ENCODE peak calls at places on chromosomes 4 and X, in nine cellular contexts. W is PC-3, F is tibial artery, B is hepatocyte, Q is OCI-LY7, T is transverse colon, O is RWPE2, I is SK-N-SH, D is astrocyte. P is an unnamed sample.

GRCh38 chr4:48122756-48123155 is 11.3 kb downstream of the TXK start:
- DNase-seq in B (no peak), I (no peak), T (no peak), D (no peak), F (no peak), Q (no peak), O (no peak), W (no peak), P (no peak)

GRCh38 chrX:139850968-139851367 is 81.9 kb downstream of the ATP11C start:
- DNase-seq in B (no peak), F (no peak), O (no peak), D (no peak), T (no peak), Q (no peak), W (no peak), I (no peak), P (no peak)

GRCh38 chr4:138815811-138816210 is 199.8 kb upstream of the NOCT start:
- DNase-seq in D (no peak), W (no peak), O (no peak), B (no peak), T (no peak), Q (no peak), I (no peak), F (no peak), P (no peak)

GRCh38 chr4:154004450-154004849 is 215.6 kb upstream of the SFRP2 start:
- DNase-seq in B (no peak), Q (no peak), D (no peak), W (no peak), I (no peak), T (no peak), F (peak; percentile 52), O (no peak), P (no peak)

GRCh38 chr4:39410415-39410814 is 3.7 kb downstream of the KLB start:
- DNase-seq in F (no peak), Q (peak; percentile 40), D (no peak), T (no peak), I (no peak), B (no peak), W (peak; percentile 5), O (no peak), P (no peak)

GRCh38 chr4:152102184-152103000 is 341.6 kb upstream of the GATB start:
- DNase-seq in B (no peak), T (no peak), W (peak; percentile 86), F (no peak), O (no peak), D (peak; percentile 81), Q (no peak), I (no peak), P (no peak)

GRCh38 chr4:57270350-57270749 is 160.2 kb upstream of the IGFBP7 start:
- DNase-seq in T (no peak), I (no peak), W (no peak), F (no peak), B (peak; percentile 26), D (no peak), Q (no peak), O (no peak), P (peak; percentile 72)

GRCh38 chr4:39996811-39997210 is 19.1 kb upstream of the PDS5A start:
- DNase-seq in B (no peak), I (no peak), W (no peak), T (no peak), F (no peak), D (no peak), O (no peak), Q (no peak), P (no peak)

GRCh38 chrX:49106930-49107329 is 16.6 kb downstream of the GPKOW start:
- DNase-seq in Q (peak; percentile 24), D (peak; percentile 26), F (no peak), T (no peak), O (no peak), I (peak; percentile 54), W (peak; percentile 34), B (peak; percentile 38), P (peak; percentile 14)

GRCh38 chr4:8515316-8516060 is 64.7 kb upstream of the GPR78 start:
- DNase-seq in Q (no peak), T (no peak), B (no peak), D (no peak), O (peak; percentile 54), W (no peak), F (no peak), I (no peak), P (no peak)

GRCh38 chr4:22220965-22221364 is 272.4 kb upstream of the KCNIP4 start:
- DNase-seq in Q (no peak), I (no peak), O (no peak), F (no peak), D (no peak), W (no peak), T (no peak), B (no peak), P (no peak)

GRCh38 chrX:70498129-70498528 is 53.5 kb downstream of the DLG3 start:
- DNase-seq in I (no peak), Q (no peak), F (no peak), T (no peak), W (no peak), O (no peak), D (no peak), B (no peak), P (no peak)

GRCh38 chrX:13283968-13284914 is 35.6 kb downstream of the ATXN3L start:
- DNase-seq in O (no peak), D (peak; percentile 90), I (no peak), W (peak; percentile 17), T (no peak), B (no peak), F (no peak), Q (no peak), P (no peak)

GRCh38 chrX:106177982-106178321 is 9.8 kb downstream of the PWWP3B start:
- DNase-seq in D (no peak), I (no peak), O (no peak), B (no peak), T (no peak), F (no peak), Q (no peak), W (no peak), P (no peak)

GRCh38 chr4:80335554-80336358 is at the start of gene CFAP299:
- DNase-seq in T (peak; percentile 87), F (peak; percentile 65), W (no peak), D (peak; percentile 79), B (peak; percentile 91), I (peak; percentile 89), O (peak; percentile 90), Q (peak; percentile 88), P (peak; percentile 82)

GRCh38 chr4:30537462-30537861 is 182.7 kb upstream of the PCDH7 start:
- DNase-seq in T (peak; percentile 19), B (peak; percentile 52), O (no peak), F (no peak), W (peak; percentile 85), D (peak; percentile 87), Q (no peak), I (no peak), P (no peak)

GRCh38 chr4:166594326-166594946 is 639.9 kb downstream of the SPOCK3 start:
- DNase-seq in Q (peak; percentile 0), I (peak; percentile 41), F (no peak), W (peak; percentile 78), B (peak; percentile 74), O (no peak), D (peak; percentile 34), T (peak; percentile 13), P (no peak)

GRCh38 chrX:110045421-110045820 is 42.5 kb downstream of the TMEM164 start:
- DNase-seq in W (no peak), D (no peak), F (no peak), I (no peak), O (no peak), Q (no peak), B (no peak), T (no peak), P (no peak)

DNA sequence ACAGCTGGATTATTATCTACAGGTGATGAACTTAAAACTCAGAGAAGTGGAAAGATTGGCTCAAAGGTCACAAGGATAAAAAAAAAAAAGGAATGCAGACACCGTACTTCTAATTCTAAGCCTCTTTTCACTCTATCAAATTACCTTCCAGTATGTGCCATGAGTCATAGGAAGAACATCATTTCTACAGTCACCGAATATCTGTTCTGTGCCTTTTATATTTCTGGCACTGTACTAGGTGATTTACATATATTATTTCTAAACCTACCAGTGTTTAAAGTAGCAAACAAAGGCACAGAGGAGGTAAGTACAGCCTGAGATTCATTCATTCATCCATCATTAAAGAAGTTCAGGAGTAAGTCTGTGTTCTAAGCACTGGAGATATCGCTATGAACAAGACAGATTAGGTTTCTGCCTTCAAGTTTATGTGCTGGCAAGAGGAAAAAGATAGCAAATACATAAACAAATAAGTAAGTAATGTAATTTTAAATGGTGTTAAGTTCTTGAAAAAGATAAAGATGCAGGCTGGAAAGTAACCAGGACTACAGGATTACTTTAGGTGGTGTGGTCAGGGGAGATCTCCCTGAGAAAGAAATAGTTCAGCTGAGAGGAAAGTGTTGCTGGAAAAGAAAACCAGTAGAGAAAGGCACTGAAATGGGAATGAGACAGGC is 65.3 kb downstream of the PALLD start:
- DNase-seq in O (no peak), I (no peak), T (no peak), F (no peak), D (peak; percentile 73), W (peak; percentile 70), Q (no peak), B (no peak), P (no peak)
- H3K4me1 ChIP-seq in O (peaks cover 46% of the 10 kb centered on the region), I (peaks cover 56% of the 10 kb centered on the region), T (peaks cover 29% of the 10 kb centered on the region), F (peaks cover 14% of the 10 kb centered on the region), D (peaks cover 26% of the 10 kb centered on the region), W (peaks cover 55% of the 10 kb centered on the region), Q (no peaks in the 10 kb centered on the region), B (peaks cover 48% of the 10 kb centered on the region), P (peaks cover 80% of the 10 kb centered on the region)

GRCh38 chr4:169283114-169283509 is 12.4 kb upstream of the SH3RF1 start:
- DNase-seq in O (no peak), F (no peak), Q (no peak), W (peak; percentile 89), I (no peak), T (no peak), D (peak; percentile 98), B (no peak), P (no peak)
- H3K4me3 ChIP-seq in O (no peak overlapping the region), F (no peak overlapping the region), Q (no peak overlapping the region), W (peak overlapping the region; percentile 60), I (peak overlapping the region; percentile 1), T (no peak overlapping the region), D (peak overlapping the region; percentile 14), B (no peak overlapping the region), P (no peak overlapping the region)

GRCh38 chr4:37667197-37668100 is 18.7 kb downstream of the RELL1 start:
- DNase-seq in W (no peak), F (no peak), I (no peak), Q (no peak), B (no peak), T (no peak), D (no peak), O (no peak), P (no peak)
- H3K4me1 ChIP-seq in W (peaks cover 18% of the 10 kb centered on the region), F (peaks cover 34% of the 10 kb centered on the region), I (peaks cover 17% of the 10 kb centered on the region), Q (peaks cover 13% of the 10 kb centered on the region), B (peaks cover 40% of the 10 kb centered on the region), T (peaks cover 63% of the 10 kb centered on the region), D (peaks cover 37% of the 10 kb centered on the region), O (peaks cover 50% of the 10 kb centered on the region), P (peaks cover 76% of the 10 kb centered on the region)

DNA sequence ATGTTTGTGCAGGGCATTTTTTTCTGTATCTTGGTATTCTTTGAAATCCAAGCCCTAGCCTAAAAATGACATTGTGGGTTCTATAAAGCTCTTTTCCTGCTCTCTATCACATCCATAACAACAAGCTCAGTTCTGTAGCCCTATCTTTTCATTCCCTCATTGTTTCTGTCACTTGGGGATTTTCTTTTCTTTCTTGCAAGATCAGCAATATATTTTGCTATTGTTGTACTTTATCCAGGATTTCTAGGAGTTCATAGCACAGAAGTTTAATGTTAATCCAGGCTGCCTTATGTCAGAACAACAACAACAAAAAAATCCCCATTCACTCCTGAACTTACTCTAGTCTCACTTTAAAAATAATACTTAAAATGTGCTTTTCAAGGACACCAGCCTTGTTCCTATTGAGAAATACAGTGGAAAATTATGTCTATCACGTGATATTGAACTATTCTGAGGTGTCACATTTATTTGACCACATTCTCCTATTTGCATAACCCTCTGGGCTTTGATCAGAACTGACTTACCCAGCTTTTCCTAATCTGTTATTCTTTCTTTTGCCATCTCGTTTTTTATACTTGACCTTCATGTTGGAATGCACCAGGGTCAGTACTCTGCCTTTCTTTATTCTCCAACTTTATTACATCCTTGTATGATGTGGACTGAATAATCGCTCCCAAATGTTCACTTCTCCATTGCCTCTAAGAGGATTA is 112.8 kb downstream of the MAGEB5 start:
- DNase-seq in W (no peak), T (no peak), F (no peak), B (no peak), I (no peak), O (no peak), D (no peak), Q (no peak), P (no peak)
- H3K4me3 ChIP-seq in W (no peak overlapping the region), T (no peak overlapping the region), F (no peak overlapping the region), B (no peak overlapping the region), I (no peak overlapping the region), O (no peak overlapping the region), D (no peak overlapping the region), Q (no peak overlapping the region), P (no peak overlapping the region)

P was measured in left ventricle myocardium inferior.